ENCODE peak calls at places on chromosomes 11 and 22, in eight cellular contexts. Z is RWPE2, E is spleen, H is colonic mucosa, W is PC-9, A is OCI-LY7, J is HepG2, I is K562. F is an unnamed sample. For H3K36me3, the result is how much of the 10 kb centered on the place peaks cover.

GRCh38 chr11:104946907-104947306 is 21.5 kb downstream of the CASP4 start:
- DNase-seq in Z (no peak), E (no peak), H (peak), W (no peak), A (peak), J (peak), I (peak), F (peak)

GRCh38 chr11:6414874-6415328 is 4.0 kb downstream of the APBB1 start:
- DNase-seq in Z (no peak), E (no peak), H (no peak), W (no peak), A (peak), J (no peak), I (no peak), F (no peak)

GRCh38 chr11:68440254-68440653 is 20.3 kb upstream of the PPP6R3 start:
- DNase-seq in Z (no peak), E (no peak), H (no peak), W (no peak), A (no peak), J (no peak), I (no peak), F (no peak)

GRCh38 chr11:79263001-79263400 is 177.8 kb downstream of the TENM4 start:
- DNase-seq in Z (no peak), E (no peak), H (no peak), W (no peak), A (no peak), J (no peak), I (no peak), F (no peak)

GRCh38 chr11:61477734-61478148 is 30.8 kb upstream of the LRRC10B start:
- DNase-seq in Z (no peak), E (peak), H (peak), W (peak), A (peak), J (no peak), I (peak), F (no peak)

GRCh38 chr22:30890689-30891442 is 77.7 kb downstream of the MORC2 start:
- DNase-seq in Z (peak), E (peak), H (peak), W (peak), A (peak), J (no peak), I (peak), F (peak)

GRCh38 chr11:8566613-8567210 is 27.3 kb downstream of the STK33 start:
- DNase-seq in Z (no peak), E (no peak), H (no peak), W (no peak), A (peak), J (peak), I (peak), F (peak)

GRCh38 chr11:130737866-130738431 is 178.3 kb downstream of the SNX19 start:
- DNase-seq in Z (no peak), E (peak), H (no peak), W (no peak), A (no peak), J (no peak), I (no peak), F (peak)

GRCh38 chr11:83070878-83071640 is 638 bp downstream of the RAB30 start:
- DNase-seq in Z (no peak), E (peak), H (peak), W (no peak), A (no peak), J (no peak), I (no peak), F (peak)

GRCh38 chr11:127130321-127130720 is 129.8 kb upstream of the KIRREL3 start:
- DNase-seq in Z (no peak), E (no peak), H (no peak), W (no peak), A (no peak), J (no peak), I (no peak), F (no peak)

GRCh38 chr11:77214557-77214956 is 86.5 kb downstream of the MYO7A start:
- DNase-seq in Z (no peak), E (no peak), H (no peak), W (no peak), A (no peak), J (no peak), I (no peak), F (no peak)

GRCh38 chr11:134544095-134544815 is 132.2 kb upstream of the B3GAT1 start:
- DNase-seq in Z (no peak), E (no peak), H (no peak), W (no peak), A (no peak), J (no peak), I (no peak), F (no peak)

GRCh38 chr11:66904561-66904960 is 47.7 kb downstream of the LRFN4 start:
- DNase-seq in Z (no peak), E (no peak), H (no peak), W (no peak), A (no peak), J (no peak), I (no peak), F (no peak)

GRCh38 chr11:73270089-73270854 is 1.9 kb upstream of the P2RY6 start:
- DNase-seq in Z (no peak), E (no peak), H (no peak), W (no peak), A (peak), J (no peak), I (no peak), F (peak)

GRCh38 chr11:73551697-73552096 is 46.2 kb downstream of the FAM168A start:
- DNase-seq in Z (no peak), E (no peak), H (no peak), W (no peak), A (no peak), J (no peak), I (no peak), F (no peak)

GRCh38 chr11:289145-289705 is 299 bp downstream of the PGGHG start:
- DNase-seq in Z (no peak), E (no peak), H (no peak), W (no peak), A (no peak), J (no peak), I (peak), F (no peak)

GRCh38 chr11:1409108-1409851 is 19.5 kb downstream of the BRSK2 start:
- DNase-seq in Z (no peak), E (no peak), H (no peak), W (no peak), A (no peak), J (no peak), I (no peak), F (no peak)

GRCh38 chr11:105524286-105524685 is 85.6 kb upstream of the GRIA4 start:
- DNase-seq in Z (no peak), E (no peak), H (no peak), W (no peak), A (no peak), J (no peak), I (no peak), F (no peak)

GRCh38 chr11:75717608-75718403 is at the start of gene MOGAT2:
- DNase-seq in Z (no peak), E (no peak), H (peak), W (peak), A (no peak), J (no peak), I (no peak), F (no peak)

GRCh38 chr22:47053865-47054185 is 291.4 kb downstream of the TBC1D22A start:
- DNase-seq in Z (no peak), E (peak), H (no peak), W (no peak), A (no peak), J (no peak), I (no peak), F (no peak)

GRCh38 chr11:118873804-118874203 is 9.9 kb upstream of the CXCR5 start:
- DNase-seq in Z (no peak), E (no peak), H (no peak), W (no peak), A (no peak), J (no peak), I (no peak), F (no peak)

GRCh38 chr11:124415356-124415923 is 9.2 kb downstream of the OR8B4 start:
- DNase-seq in Z (no peak), E (no peak), H (no peak), W (no peak), A (peak), J (peak), I (peak), F (peak)

GRCh38 chr11:72637198-72637597 is 37.0 kb downstream of the PDE2A start:
- DNase-seq in Z (no peak), E (no peak), H (no peak), W (no peak), A (no peak), J (no peak), I (no peak), F (no peak)

GRCh38 chr11:17354070-17354924 is 2.7 kb downstream of the NCR3LG1 start:
- DNase-seq in Z (no peak), E (no peak), H (peak), W (peak), A (peak), J (peak), I (peak), F (peak)

GRCh38 chr11:76665921-76666351 is 4.6 kb downstream of the LRRC32 start:
- DNase-seq in Z (no peak), E (peak), H (no peak), W (no peak), A (peak), J (no peak), I (no peak), F (no peak)

GRCh38 chr11:78420796-78421209 is 3.2 kb upstream of the GAB2 start:
- DNase-seq in Z (no peak), E (peak), H (no peak), W (no peak), A (no peak), J (no peak), I (no peak), F (peak)

GRCh38 chr22:23230348-23231068 is 50.2 kb downstream of the BCR start:
- DNase-seq in Z (no peak), E (peak), H (no peak), W (no peak), A (no peak), J (no peak), I (no peak), F (no peak)

GRCh38 chr11:125082611-125083311 is 19.7 kb downstream of the SLC37A2 start:
- DNase-seq in Z (peak), E (no peak), H (no peak), W (peak), A (no peak), J (peak), I (no peak), F (peak)

GRCh38 chr11:33747969-33748368 is 11.7 kb upstream of the CD59 start:
- DNase-seq in Z (no peak), E (no peak), H (no peak), W (no peak), A (no peak), J (no peak), I (no peak), F (no peak)

GRCh38 chr11:14554959-14555358 is 34.8 kb upstream of the PSMA1 start:
- DNase-seq in Z (no peak), E (no peak), H (no peak), W (no peak), A (no peak), J (no peak), I (no peak), F (no peak)

GRCh38 chr11:109145287-109145686 is 276.7 kb upstream of the C11orf87 start:
- DNase-seq in Z (no peak), E (no peak), H (no peak), W (no peak), A (no peak), J (no peak), I (no peak), F (no peak)

GRCh38 chr11:6315811-6316425 is 4.4 kb downstream of the CAVIN3 start:
- DNase-seq in Z (no peak), E (peak), H (peak), W (peak), A (peak), J (peak), I (peak), F (peak)

GRCh38 chr22:29625090-29625825 is 21.8 kb downstream of the NF2 start:
- DNase-seq in Z (no peak), E (no peak), H (peak), W (peak), A (peak), J (peak), I (peak), F (peak)

GRCh38 chr11:94784884-94785283 is 16.7 kb downstream of the AMOTL1 start:
- DNase-seq in Z (no peak), E (no peak), H (no peak), W (no peak), A (no peak), J (no peak), I (no peak), F (no peak)

GRCh38 chr22:26887456-26887855 is 230.1 kb downstream of the MIAT start:
- DNase-seq in Z (no peak), E (no peak), H (no peak), W (peak), A (no peak), J (no peak), I (no peak), F (peak)

GRCh38 chr22:37509026-37509886 is 10.0 kb downstream of the CARD10 start:
- DNase-seq in Z (no peak), E (no peak), H (no peak), W (peak), A (no peak), J (no peak), I (no peak), F (no peak)

GRCh38 chr22:37505989-37506388 is 13.2 kb downstream of the CARD10 start:
- DNase-seq in Z (no peak), E (no peak), H (no peak), W (no peak), A (no peak), J (no peak), I (no peak), F (no peak)

GRCh38 chr22:37510046-37510445 is 9.2 kb downstream of the CARD10 start:
- DNase-seq in Z (peak), E (no peak), H (no peak), W (no peak), A (no peak), J (no peak), I (no peak), F (no peak)

GRCh38 chr22:37507731-37508130 is 11.5 kb downstream of the CARD10 start:
- DNase-seq in Z (peak), E (no peak), H (no peak), W (no peak), A (no peak), J (no peak), I (no peak), F (no peak)

GRCh38 chr22:37508431-37508963 is 10.7 kb downstream of the CARD10 start:
- DNase-seq in Z (peak), E (no peak), H (no peak), W (peak), A (no peak), J (no peak), I (no peak), F (no peak)
- TF ChIP-seq CTCF in Z (peak), E (no peak), H (peak), W (peak), A (no peak), J (no peak), I (no peak), F (no peak)

DNA sequence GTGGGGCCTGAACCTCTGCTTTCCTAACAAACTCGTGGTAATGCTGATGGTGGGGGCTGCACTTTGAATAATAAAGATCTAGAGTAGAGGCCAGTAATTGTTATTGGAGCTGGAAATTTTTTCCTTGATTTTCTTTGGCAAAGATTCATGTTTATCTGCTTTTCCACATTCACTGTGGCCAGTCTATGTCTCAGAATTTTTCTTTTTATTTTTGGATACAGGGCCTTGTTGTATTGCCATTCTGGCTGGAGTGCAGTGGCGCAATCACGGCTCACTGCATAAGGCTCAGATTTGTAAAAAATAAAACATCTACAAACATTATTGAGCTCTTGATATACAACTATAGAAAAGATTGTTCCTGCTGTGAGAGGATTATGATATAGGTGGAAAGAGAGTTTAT is 1.6 kb downstream of the TMEM135 start:
- DNase-seq in Z (no peak), E (no peak), H (no peak), W (no peak), A (no peak), J (no peak), I (no peak), F (no peak)
- H3K4me3 ChIP-seq in Z (no peak), E (no peak), H (no peak), W (peak), A (peak), J (peak), I (peak), F (no peak)

DNA sequence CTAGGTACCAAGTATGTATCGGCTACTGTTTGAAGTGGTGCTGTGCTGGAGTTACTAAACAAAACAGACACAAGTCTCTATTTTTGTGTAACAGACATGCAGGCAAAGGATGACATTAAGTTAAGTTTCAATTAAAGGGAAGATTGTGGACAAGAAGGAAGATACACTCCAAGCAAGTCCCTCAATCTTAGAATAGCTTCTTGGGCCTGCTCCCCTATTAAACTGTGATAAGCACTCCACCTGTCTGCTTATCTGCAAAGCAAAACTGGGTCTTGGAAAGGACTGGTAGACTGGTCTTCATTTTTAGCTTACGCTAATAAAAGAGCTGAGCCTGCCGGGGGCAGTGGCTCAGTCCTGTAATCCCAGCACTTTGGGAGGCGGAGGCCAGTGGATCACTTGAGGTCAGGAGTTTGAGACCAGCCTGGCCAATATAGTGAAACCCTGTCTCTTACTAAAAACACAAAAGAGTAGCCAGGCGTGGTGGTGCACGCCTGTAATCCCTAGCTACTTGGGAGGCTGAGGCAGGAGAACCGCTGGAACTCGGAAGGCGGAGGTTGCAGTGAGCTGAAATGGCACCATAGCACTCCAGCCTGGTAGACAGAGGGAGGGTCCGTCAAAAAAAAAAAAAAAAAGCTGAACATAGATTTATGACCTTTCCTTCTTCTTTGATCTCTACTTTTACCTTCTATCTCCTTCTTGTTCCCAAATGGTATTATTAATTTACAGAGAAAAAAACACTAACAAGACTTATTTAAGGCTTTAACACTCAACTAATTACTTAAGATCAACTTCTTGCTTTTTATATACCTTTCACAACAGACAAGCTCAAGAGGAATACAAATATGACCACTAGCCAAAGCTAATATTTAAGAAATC is 4.1 kb downstream of the DDX17 start:
- DNase-seq in Z (no peak), E (no peak), H (no peak), W (no peak), A (no peak), J (no peak), I (peak), F (no peak)
- H3K36me3 ChIP-seq in Z (half or more), E (under half), H (under half), W (half or more), A (half or more), J (under half), I (half or more), F (under half)

DNA sequence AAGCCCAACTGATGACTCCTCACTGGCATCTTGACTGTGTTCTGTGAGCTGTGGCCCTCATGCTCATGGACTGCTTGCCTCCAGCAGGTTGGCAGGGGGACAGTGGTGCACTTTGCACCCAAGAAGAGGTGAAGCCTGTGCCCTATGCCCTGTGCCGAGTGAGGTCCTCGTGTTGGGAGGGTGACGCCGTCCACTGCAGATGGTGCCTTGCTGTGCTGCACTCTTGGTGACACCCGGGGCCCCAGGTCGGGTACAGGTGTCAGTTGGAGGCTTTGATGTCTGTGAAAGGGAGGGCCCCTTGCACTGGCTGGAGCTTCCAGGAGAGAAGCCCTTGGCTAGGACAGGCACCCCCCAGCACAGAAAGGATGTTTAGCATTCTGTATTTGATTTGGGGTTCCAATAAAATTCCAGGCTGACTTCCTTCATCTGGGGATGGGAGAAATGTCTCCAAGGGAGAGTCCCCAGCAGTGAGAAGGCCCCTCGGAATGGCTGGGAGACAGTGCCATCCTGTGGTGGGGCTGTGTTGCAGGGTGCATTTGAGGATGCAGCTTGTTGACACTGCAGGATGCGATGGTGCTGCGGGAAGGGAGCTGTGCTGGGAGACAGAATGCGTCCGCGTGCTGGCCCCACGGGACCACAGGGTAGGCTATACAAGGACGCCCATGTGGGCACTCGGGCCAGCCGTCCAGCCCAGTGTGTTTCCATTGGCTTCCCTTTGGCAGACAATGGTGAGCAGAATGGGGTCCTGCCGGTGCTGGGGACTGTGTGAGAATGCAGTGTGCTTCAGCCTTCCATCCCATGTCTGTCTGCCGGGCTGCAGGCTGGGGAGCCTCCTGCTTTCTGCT is 2.5 kb upstream of the ZDHHC8 start:
- DNase-seq in Z (no peak), E (no peak), H (peak), W (peak), A (peak), J (peak), I (peak), F (peak)
- TF ChIP-seq CTCF in Z (peak), E (peak), H (no peak), W (peak), A (peak), J (peak), I (peak), F (peak)

GRCh38 chr22:43438666-43439347 is 27.0 kb downstream of the MPPED1 start:
- DNase-seq in Z (no peak), E (peak), H (no peak), W (no peak), A (no peak), J (no peak), I (no peak), F (no peak)

GRCh38 chr22:43440556-43440955 is 28.7 kb downstream of the MPPED1 start:
- DNase-seq in Z (no peak), E (peak), H (no peak), W (no peak), A (no peak), J (no peak), I (no peak), F (no peak)

GRCh38 chr22:43439368-43440102 is 27.7 kb downstream of the MPPED1 start:
- DNase-seq in Z (no peak), E (peak), H (no peak), W (no peak), A (no peak), J (no peak), I (no peak), F (no peak)

GRCh38 chr22:43441216-43441615 is 29.4 kb downstream of the MPPED1 start:
- DNase-seq in Z (no peak), E (peak), H (no peak), W (no peak), A (no peak), J (no peak), I (no peak), F (no peak)

DNA sequence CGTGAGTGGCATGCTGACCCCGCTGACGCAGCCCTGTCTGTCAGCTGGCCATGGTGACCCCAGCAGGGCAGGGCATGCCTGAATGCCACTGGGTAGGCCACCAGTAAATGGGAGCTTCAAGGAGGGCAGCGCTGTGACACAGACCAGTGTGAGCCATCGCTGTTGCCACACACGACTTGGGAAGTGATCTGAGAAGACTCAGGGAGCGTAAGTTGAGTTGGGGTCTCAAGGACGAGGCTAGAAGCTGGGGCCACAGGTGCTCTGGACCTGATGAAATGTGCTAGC is 28.2 kb downstream of the MPPED1 start:
- DNase-seq in Z (no peak), E (no peak), H (no peak), W (no peak), A (no peak), J (no peak), I (no peak), F (no peak)
- H3K4me3 ChIP-seq in Z (no peak), E (no peak), H (no peak), W (no peak), A (no peak), J (no peak), I (no peak), F (no peak)

F was measured in bronchial epithelial cell.